ENCODE peak calls at places on chromosomes 16 and 17, in seven cellular contexts. One of them, this sample, is unnamed.
A peak's percentile ranks its signal among the peaks of the same experiment; 100 is the strongest.

GRCh38 chr16:8924214-8924613 is 39.5 kb downstream of the USP7 start:
- DNase-seq in BE2C: no peak
- DNase-seq in effector memory CD4-positive, alpha-beta T cell: no peak
- DNase-seq in lung: no peak
- DNase-seq in naive thymus-derived CD4-positive, alpha-beta T cell: no peak
- DNase-seq in Caco-2: no peak
- DNase-seq in pancreas: peak; percentile 73
- DNase-seq in this sample: no peak

GRCh38 chr17:1067282-1067956 is 70.5 kb downstream of the TIMM22 start:
- DNase-seq in Caco-2: no peak
- DNase-seq in lung: peak; percentile 64
- DNase-seq in pancreas: no peak
- DNase-seq in effector memory CD4-positive, alpha-beta T cell: no peak
- DNase-seq in naive thymus-derived CD4-positive, alpha-beta T cell: no peak
- DNase-seq in BE2C: no peak
- DNase-seq in this sample: no peak

GRCh38 chr17:45924332-45924820 is 30.0 kb downstream of the MAPT start:
- DNase-seq in naive thymus-derived CD4-positive, alpha-beta T cell: no peak
- DNase-seq in Caco-2: no peak
- DNase-seq in pancreas: no peak
- DNase-seq in effector memory CD4-positive, alpha-beta T cell: no peak
- DNase-seq in BE2C: no peak
- DNase-seq in lung: no peak
- DNase-seq in this sample: no peak

GRCh38 chr17:39152134-39152884 is 872 bp upstream of the PLXDC1 start:
- DNase-seq in pancreas: peak; percentile 29
- DNase-seq in effector memory CD4-positive, alpha-beta T cell: no peak
- DNase-seq in lung: no peak
- DNase-seq in Caco-2: no peak
- DNase-seq in naive thymus-derived CD4-positive, alpha-beta T cell: peak; percentile 50
- DNase-seq in BE2C: no peak
- DNase-seq in this sample: no peak

GRCh38 chr17:7697828-7698588 is 7.0 kb upstream of the EFNB3 start:
- DNase-seq in effector memory CD4-positive, alpha-beta T cell: no peak
- DNase-seq in pancreas: no peak
- DNase-seq in lung: no peak
- DNase-seq in naive thymus-derived CD4-positive, alpha-beta T cell: no peak
- DNase-seq in Caco-2: no peak
- DNase-seq in BE2C: no peak
- DNase-seq in this sample: no peak

GRCh38 chr16:88060524-88061219 is 109.4 kb downstream of the BANP start:
- DNase-seq in lung: no peak
- DNase-seq in naive thymus-derived CD4-positive, alpha-beta T cell: no peak
- DNase-seq in pancreas: no peak
- DNase-seq in BE2C: no peak
- DNase-seq in effector memory CD4-positive, alpha-beta T cell: no peak
- DNase-seq in Caco-2: no peak
- DNase-seq in this sample: no peak

GRCh38 chr17:40850287-40850972 is 16.6 kb downstream of the KRT12 start:
- DNase-seq in effector memory CD4-positive, alpha-beta T cell: no peak
- DNase-seq in lung: no peak
- DNase-seq in BE2C: no peak
- DNase-seq in Caco-2: no peak
- DNase-seq in pancreas: no peak
- DNase-seq in naive thymus-derived CD4-positive, alpha-beta T cell: no peak
- DNase-seq in this sample: no peak

GRCh38 chr16:2518823-2519710 is 1.1 kb upstream of the AMDHD2 start:
- DNase-seq in pancreas: no peak
- DNase-seq in lung: peak; percentile 29
- DNase-seq in effector memory CD4-positive, alpha-beta T cell: no peak
- DNase-seq in BE2C: no peak
- DNase-seq in naive thymus-derived CD4-positive, alpha-beta T cell: no peak
- DNase-seq in Caco-2: no peak
- DNase-seq in this sample: no peak

GRCh38 chr17:11130367-11130766 is 110.6 kb upstream of the SHISA6 start:
- DNase-seq in pancreas: no peak
- DNase-seq in BE2C: no peak
- DNase-seq in Caco-2: no peak
- DNase-seq in lung: no peak
- DNase-seq in effector memory CD4-positive, alpha-beta T cell: no peak
- DNase-seq in naive thymus-derived CD4-positive, alpha-beta T cell: no peak
- DNase-seq in this sample: no peak

GRCh38 chr16:86604436-86605220 is 26.3 kb downstream of the FOXL1 start:
- DNase-seq in BE2C: no peak
- DNase-seq in naive thymus-derived CD4-positive, alpha-beta T cell: peak; percentile 50
- DNase-seq in lung: no peak
- DNase-seq in Caco-2: no peak
- DNase-seq in effector memory CD4-positive, alpha-beta T cell: peak; percentile 8
- DNase-seq in pancreas: no peak
- DNase-seq in this sample: peak; percentile 20

GRCh38 chr17:7589204-7589868 is 558 bp downstream of the SOX15 start:
- DNase-seq in naive thymus-derived CD4-positive, alpha-beta T cell: peak; percentile 57
- DNase-seq in Caco-2: no peak
- DNase-seq in BE2C: peak; percentile 78
- DNase-seq in lung: peak; percentile 78
- DNase-seq in pancreas: peak; percentile 82
- DNase-seq in effector memory CD4-positive, alpha-beta T cell: peak; percentile 25
- DNase-seq in this sample: peak; percentile 62

GRCh38 chr17:61253293-61253801 is 146.3 kb upstream of the TBX2 start:
- DNase-seq in Caco-2: no peak
- DNase-seq in lung: no peak
- DNase-seq in BE2C: no peak
- DNase-seq in pancreas: no peak
- DNase-seq in effector memory CD4-positive, alpha-beta T cell: no peak
- DNase-seq in naive thymus-derived CD4-positive, alpha-beta T cell: no peak
- DNase-seq in this sample: no peak

GRCh38 chr16:87550510-87550961 is 51.8 kb upstream of the JPH3 start:
- DNase-seq in Caco-2: peak; percentile 75
- DNase-seq in effector memory CD4-positive, alpha-beta T cell: peak; percentile 32
- DNase-seq in naive thymus-derived CD4-positive, alpha-beta T cell: peak; percentile 47
- DNase-seq in pancreas: peak; percentile 45
- DNase-seq in lung: no peak
- DNase-seq in BE2C: peak; percentile 64
- DNase-seq in this sample: peak; percentile 53

GRCh38 chr17:7842950-7843535 is 9.0 kb downstream of the KDM6B start:
- DNase-seq in lung: peak; percentile 87
- DNase-seq in Caco-2: no peak
- DNase-seq in BE2C: peak; percentile 52
- DNase-seq in effector memory CD4-positive, alpha-beta T cell: peak; percentile 54
- DNase-seq in naive thymus-derived CD4-positive, alpha-beta T cell: no peak
- DNase-seq in pancreas: peak; percentile 67
- DNase-seq in this sample: peak; percentile 59

GRCh38 chr17:19410875-19411291 is at the start of gene RNF112:
- DNase-seq in pancreas: no peak
- DNase-seq in naive thymus-derived CD4-positive, alpha-beta T cell: no peak
- DNase-seq in effector memory CD4-positive, alpha-beta T cell: no peak
- DNase-seq in lung: no peak
- DNase-seq in BE2C: peak; percentile 49
- DNase-seq in Caco-2: no peak
- DNase-seq in this sample: no peak

GRCh38 chr17:79925242-79925957 is 86.2 kb upstream of the CBX4 start:
- DNase-seq in naive thymus-derived CD4-positive, alpha-beta T cell: no peak
- DNase-seq in lung: peak; percentile 79
- DNase-seq in Caco-2: peak; percentile 55
- DNase-seq in effector memory CD4-positive, alpha-beta T cell: no peak
- DNase-seq in BE2C: peak; percentile 59
- DNase-seq in pancreas: peak; percentile 85
- DNase-seq in this sample: no peak

GRCh38 chr17:49741009-49741691 is 22.8 kb downstream of the FAM117A start:
- DNase-seq in lung: no peak
- DNase-seq in Caco-2: no peak
- DNase-seq in effector memory CD4-positive, alpha-beta T cell: no peak
- DNase-seq in pancreas: no peak
- DNase-seq in naive thymus-derived CD4-positive, alpha-beta T cell: no peak
- DNase-seq in BE2C: no peak
- DNase-seq in this sample: no peak

GRCh38 chr16:83742520-83742919 is 65.3 kb upstream of the HSBP1 start:
- DNase-seq in pancreas: no peak
- DNase-seq in effector memory CD4-positive, alpha-beta T cell: no peak
- DNase-seq in lung: no peak
- DNase-seq in naive thymus-derived CD4-positive, alpha-beta T cell: no peak
- DNase-seq in BE2C: no peak
- DNase-seq in Caco-2: no peak
- DNase-seq in this sample: no peak

GRCh38 chr16:23952128-23953041 is 116.6 kb downstream of the PRKCB start:
- DNase-seq in effector memory CD4-positive, alpha-beta T cell: no peak
- DNase-seq in lung: no peak
- DNase-seq in pancreas: no peak
- DNase-seq in Caco-2: no peak
- DNase-seq in BE2C: no peak
- DNase-seq in naive thymus-derived CD4-positive, alpha-beta T cell: no peak
- DNase-seq in this sample: no peak

GRCh38 chr16:49048557-49048956 is 233.1 kb downstream of the CBLN1 start:
- DNase-seq in pancreas: no peak
- DNase-seq in effector memory CD4-positive, alpha-beta T cell: no peak
- DNase-seq in lung: no peak
- DNase-seq in BE2C: no peak
- DNase-seq in naive thymus-derived CD4-positive, alpha-beta T cell: no peak
- DNase-seq in Caco-2: no peak
- DNase-seq in this sample: no peak

GRCh38 chr16:57537596-57538234 is 1.3 kb upstream of the CCDC102A start:
- DNase-seq in pancreas: peak; percentile 8
- DNase-seq in BE2C: no peak
- DNase-seq in Caco-2: no peak
- DNase-seq in lung: no peak
- DNase-seq in effector memory CD4-positive, alpha-beta T cell: no peak
- DNase-seq in naive thymus-derived CD4-positive, alpha-beta T cell: no peak
- DNase-seq in this sample: no peak

GRCh38 chr16:54136276-54136625 is 150.3 kb downstream of the IRX3 start:
- DNase-seq in pancreas: no peak
- DNase-seq in naive thymus-derived CD4-positive, alpha-beta T cell: no peak
- DNase-seq in BE2C: no peak
- DNase-seq in effector memory CD4-positive, alpha-beta T cell: no peak
- DNase-seq in lung: no peak
- DNase-seq in Caco-2: no peak
- DNase-seq in this sample: no peak

GRCh38 chr17:68195667-68196393 is 52.0 kb upstream of the AMZ2 start:
- DNase-seq in BE2C: peak; percentile 46
- DNase-seq in naive thymus-derived CD4-positive, alpha-beta T cell: no peak
- DNase-seq in Caco-2: peak; percentile 40
- DNase-seq in lung: no peak
- DNase-seq in effector memory CD4-positive, alpha-beta T cell: no peak
- DNase-seq in pancreas: no peak
- DNase-seq in this sample: no peak

GRCh38 chr17:57045868-57046671 is 39.0 kb upstream of the AKAP1 start:
- DNase-seq in lung: peak; percentile 33
- DNase-seq in pancreas: peak; percentile 20
- DNase-seq in BE2C: peak; percentile 8
- DNase-seq in naive thymus-derived CD4-positive, alpha-beta T cell: peak; percentile 5
- DNase-seq in effector memory CD4-positive, alpha-beta T cell: peak; percentile 3
- DNase-seq in Caco-2: no peak
- DNase-seq in this sample: no peak

GRCh38 chr17:53219821-53220220 is 602.9 kb upstream of the KIF2B start:
- DNase-seq in Caco-2: no peak
- DNase-seq in naive thymus-derived CD4-positive, alpha-beta T cell: no peak
- DNase-seq in effector memory CD4-positive, alpha-beta T cell: no peak
- DNase-seq in lung: no peak
- DNase-seq in pancreas: no peak
- DNase-seq in BE2C: no peak
- DNase-seq in this sample: no peak
- H3K9me3 ChIP-seq in Caco-2: no peaks in the 10 kb centered on the region
- H3K9me3 ChIP-seq in naive thymus-derived CD4-positive, alpha-beta T cell: no peaks in the 10 kb centered on the region
- H3K9me3 ChIP-seq in effector memory CD4-positive, alpha-beta T cell: no peaks in the 10 kb centered on the region
- H3K9me3 ChIP-seq in lung: peaks cover 1% of the 10 kb centered on the region
- H3K9me3 ChIP-seq in pancreas: no peaks in the 10 kb centered on the region
- H3K9me3 ChIP-seq in BE2C: no peaks in the 10 kb centered on the region
- H3K9me3 ChIP-seq in this sample: no peaks in the 10 kb centered on the region

DNA sequence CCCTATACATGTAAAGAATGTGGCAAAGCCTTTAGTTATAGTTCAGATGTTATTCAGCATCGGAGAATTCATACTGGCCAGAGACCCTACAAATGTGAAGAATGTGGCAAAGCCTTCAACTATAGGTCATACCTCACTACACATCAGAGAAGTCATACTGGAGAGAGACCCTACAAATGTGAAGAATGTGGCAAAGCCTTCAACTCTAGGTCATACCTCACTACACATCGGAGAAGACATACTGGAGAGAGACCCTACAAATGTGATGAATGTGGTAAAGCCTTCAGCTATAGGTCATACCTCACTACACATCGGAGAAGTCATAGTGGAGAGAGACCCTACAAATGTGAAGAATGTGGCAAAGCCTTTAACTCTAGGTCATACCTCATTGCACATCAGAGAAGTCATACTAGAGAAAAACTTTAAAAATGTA is 42.5 kb downstream of the ZNF267 start:
- DNase-seq in pancreas: no peak
- DNase-seq in BE2C: no peak
- DNase-seq in Caco-2: no peak
- DNase-seq in naive thymus-derived CD4-positive, alpha-beta T cell: no peak
- DNase-seq in lung: no peak
- DNase-seq in effector memory CD4-positive, alpha-beta T cell: no peak
- DNase-seq in this sample: no peak
- H3K9me3 ChIP-seq in pancreas: no peaks in the 10 kb centered on the region
- H3K9me3 ChIP-seq in BE2C: no peaks in the 10 kb centered on the region
- H3K9me3 ChIP-seq in Caco-2: peaks cover 52% of the 10 kb centered on the region
- H3K9me3 ChIP-seq in naive thymus-derived CD4-positive, alpha-beta T cell: peaks cover 25% of the 10 kb centered on the region
- H3K9me3 ChIP-seq in lung: peaks cover 29% of the 10 kb centered on the region
- H3K9me3 ChIP-seq in effector memory CD4-positive, alpha-beta T cell: peaks cover 76% of the 10 kb centered on the region
- H3K9me3 ChIP-seq in this sample: peaks cover 91% of the 10 kb centered on the region

DNA sequence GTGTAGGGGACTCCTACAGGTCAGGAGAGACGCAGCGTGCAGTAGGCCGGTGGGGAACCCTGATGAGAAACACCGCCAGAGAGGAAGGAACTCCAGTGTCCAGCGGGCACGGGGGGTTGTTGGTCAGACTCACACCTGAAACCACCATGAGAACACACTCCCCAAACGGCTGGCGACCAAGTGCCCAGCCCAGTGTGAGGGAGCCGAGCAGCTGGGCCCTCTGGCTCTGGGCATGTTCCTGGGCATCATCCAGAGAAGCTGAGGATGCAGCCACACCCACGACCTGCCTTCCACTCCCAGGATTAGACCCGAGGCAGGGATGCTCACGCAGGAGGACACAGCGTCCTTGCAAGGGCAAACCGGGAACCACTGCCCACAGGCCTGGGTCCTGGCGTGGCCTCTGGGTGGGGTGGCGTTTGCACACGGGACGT is 108.3 kb upstream of the ZNF750 start:
- DNase-seq in naive thymus-derived CD4-positive, alpha-beta T cell: no peak
- DNase-seq in effector memory CD4-positive, alpha-beta T cell: no peak
- DNase-seq in Caco-2: no peak
- DNase-seq in pancreas: no peak
- DNase-seq in lung: no peak
- DNase-seq in BE2C: no peak
- DNase-seq in this sample: no peak
- H3K9me3 ChIP-seq in naive thymus-derived CD4-positive, alpha-beta T cell: no peaks in the 10 kb centered on the region
- H3K9me3 ChIP-seq in effector memory CD4-positive, alpha-beta T cell: peaks cover 13% of the 10 kb centered on the region
- H3K9me3 ChIP-seq in Caco-2: peaks cover 20% of the 10 kb centered on the region
- H3K9me3 ChIP-seq in pancreas: no peaks in the 10 kb centered on the region
- H3K9me3 ChIP-seq in lung: peaks cover 14% of the 10 kb centered on the region
- H3K9me3 ChIP-seq in BE2C: peaks cover 16% of the 10 kb centered on the region
- H3K9me3 ChIP-seq in this sample: peaks cover 11% of the 10 kb centered on the region

DNA sequence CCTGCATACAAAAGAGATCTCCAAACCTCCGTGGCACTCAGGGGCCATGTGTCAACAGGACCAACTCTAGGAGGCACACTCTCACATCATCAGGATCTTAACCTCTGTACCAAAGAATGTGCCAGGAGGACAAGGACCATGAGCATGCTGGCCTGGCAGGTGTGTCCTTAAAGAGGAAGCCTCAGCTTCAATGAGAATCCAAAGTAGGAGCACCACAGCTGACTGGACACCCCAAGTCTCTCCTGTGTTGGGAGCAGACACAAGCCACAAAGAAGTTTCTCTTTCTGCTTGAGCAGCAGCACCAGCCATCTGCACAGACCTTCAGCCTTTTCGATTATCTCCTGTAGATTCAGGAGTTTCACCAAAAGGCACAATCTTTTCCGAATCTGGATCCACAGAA is 1734.5 kb downstream of the TP53TG3F start:
- DNase-seq in lung: no peak
- DNase-seq in BE2C: no peak
- DNase-seq in naive thymus-derived CD4-positive, alpha-beta T cell: no peak
- DNase-seq in Caco-2: no peak
- DNase-seq in effector memory CD4-positive, alpha-beta T cell: no peak
- DNase-seq in pancreas: no peak
- DNase-seq in this sample: no peak
- H3K9me3 ChIP-seq in lung: peaks cover 16% of the 10 kb centered on the region
- H3K9me3 ChIP-seq in BE2C: no peaks in the 10 kb centered on the region
- H3K9me3 ChIP-seq in naive thymus-derived CD4-positive, alpha-beta T cell: no peaks in the 10 kb centered on the region
- H3K9me3 ChIP-seq in Caco-2: no peaks in the 10 kb centered on the region
- H3K9me3 ChIP-seq in effector memory CD4-positive, alpha-beta T cell: peaks cover 4% of the 10 kb centered on the region
- H3K9me3 ChIP-seq in pancreas: no peaks in the 10 kb centered on the region
- H3K9me3 ChIP-seq in this sample: peaks cover 3% of the 10 kb centered on the region

This sample was measured in T-helper 17 cell.